ENCODE peak calls at places on chromosomes 7 and 10, in eight cellular contexts. X, F, O, D, H, T, A and M are unnamed samples. For H3K9me3, H3K36me3 and H3K4me1, the result is how much of the 10 kb centered on the place peaks cover.

GRCh38 chr10:85003083-85003482 is 674.7 kb downstream of the CCSER2 start:
- DNase-seq in T (no peak), F (no peak), D (no peak), O (no peak), H (no peak), A (no peak), X (no peak), M (no peak)

GRCh38 chr10:77173615-77174461 is 463.8 kb downstream of the KCNMA1 start:
- DNase-seq in O (peak), D (no peak), T (peak), A (peak), X (peak), H (peak), F (peak), M (peak)

GRCh38 chr7:33392143-33392542 is 262.8 kb downstream of the BBS9 start:
- DNase-seq in T (no peak), X (no peak), F (no peak), A (no peak), O (no peak), D (no peak), H (no peak), M (no peak)

GRCh38 chr7:70016044-70016770 is 417.9 kb downstream of the AUTS2 start:
- DNase-seq in T (peak), H (no peak), X (no peak), F (no peak), O (no peak), A (no peak), D (no peak), M (no peak)

GRCh38 chr7:119984247-119984646 is 288.7 kb upstream of the KCND2 start:
- DNase-seq in F (no peak), O (no peak), H (no peak), D (no peak), A (no peak), T (no peak), X (no peak), M (no peak)

GRCh38 chr10:22341190-22341935 is 3.9 kb upstream of the SPAG6 start:
- DNase-seq in F (no peak), A (no peak), X (no peak), D (no peak), T (no peak), H (no peak), O (no peak), M (no peak)

GRCh38 chr7:130207642-130208041 is at the start of gene SSMEM1:
- DNase-seq in A (no peak), H (no peak), D (no peak), O (no peak), X (no peak), F (no peak), T (no peak), M (no peak)

GRCh38 chr10:126593968-126594701 is 76.4 kb downstream of the C10orf90 start:
- DNase-seq in A (no peak), D (no peak), T (no peak), X (no peak), O (no peak), F (no peak), H (no peak), M (no peak)

GRCh38 chr7:155094636-155095035 is 24.5 kb downstream of the HTR5A start:
- DNase-seq in O (no peak), H (no peak), X (no peak), T (no peak), D (no peak), A (no peak), F (no peak), M (no peak)

GRCh38 chr7:135934651-135935050 is 42.5 kb downstream of the MTPN start:
- DNase-seq in D (no peak), O (no peak), T (no peak), X (no peak), H (no peak), A (no peak), F (no peak), M (no peak)

GRCh38 chr7:55568613-55569268 is 3.6 kb downstream of the VOPP1 start:
- DNase-seq in F (no peak), H (no peak), A (no peak), O (no peak), X (no peak), D (no peak), T (no peak), M (no peak)

GRCh38 chr10:66591865-66592264 is 334.0 kb upstream of the LRRTM3 start:
- DNase-seq in F (no peak), H (no peak), O (no peak), T (no peak), X (no peak), D (no peak), A (no peak), M (no peak)

GRCh38 chr10:77165445-77166316 is 471.9 kb downstream of the KCNMA1 start:
- DNase-seq in A (peak), T (peak), O (peak), X (peak), H (no peak), D (no peak), F (peak), M (peak)

GRCh38 chr7:30470783-30471182 is 7.8 kb downstream of the NOD1 start:
- DNase-seq in A (no peak), F (no peak), T (no peak), O (peak), D (no peak), H (no peak), X (peak), M (no peak)

GRCh38 chr10:127977368-127978009 is 70.6 kb downstream of the PTPRE start:
- DNase-seq in D (no peak), O (peak), H (peak), F (no peak), A (peak), T (peak), X (peak), M (no peak)

GRCh38 chr7:107439025-107439424 is 30.8 kb upstream of the GPR22 start:
- DNase-seq in T (no peak), F (no peak), D (no peak), X (no peak), H (no peak), O (no peak), A (no peak), M (no peak)

GRCh38 chr7:47893721-47894365 is 54.4 kb downstream of the PKD1L1 start:
- DNase-seq in H (no peak), X (no peak), O (no peak), F (no peak), A (no peak), T (no peak), D (no peak), M (no peak)

GRCh38 chr7:12369700-12370099 is 34.0 kb downstream of the VWDE start:
- DNase-seq in T (no peak), O (no peak), A (no peak), X (no peak), D (no peak), F (no peak), H (no peak), M (no peak)

GRCh38 chr10:89043052-89043451 is 52.5 kb downstream of the FAS start:
- DNase-seq in F (no peak), H (no peak), O (no peak), T (no peak), D (no peak), A (no peak), X (no peak), M (no peak)

GRCh38 chr10:120600871-120601644 is 144.0 kb downstream of the PLPP4 start:
- DNase-seq in D (no peak), H (no peak), T (no peak), O (no peak), F (no peak), A (no peak), X (no peak), M (no peak)

GRCh38 chr10:132512693-132513345 is 24.8 kb upstream of the INPP5A start:
- DNase-seq in A (no peak), H (peak), X (peak), T (no peak), F (no peak), O (no peak), D (no peak), M (no peak)
- H3K9me3 ChIP-seq in A (under half), H (under half), X (under half), T (under half), F (under half), O (under half), D (under half), M (under half)

GRCh38 chr7:139087212-139087611 is 22.3 kb downstream of the ZC3HAV1 start:
- DNase-seq in D (no peak), F (no peak), A (no peak), T (no peak), O (no peak), H (no peak), X (no peak), M (no peak)
- H3K36me3 ChIP-seq in D (half or more), F (under half), A (half or more), T (under half), O (half or more), H (under half), X (under half), M (half or more)

DNA sequence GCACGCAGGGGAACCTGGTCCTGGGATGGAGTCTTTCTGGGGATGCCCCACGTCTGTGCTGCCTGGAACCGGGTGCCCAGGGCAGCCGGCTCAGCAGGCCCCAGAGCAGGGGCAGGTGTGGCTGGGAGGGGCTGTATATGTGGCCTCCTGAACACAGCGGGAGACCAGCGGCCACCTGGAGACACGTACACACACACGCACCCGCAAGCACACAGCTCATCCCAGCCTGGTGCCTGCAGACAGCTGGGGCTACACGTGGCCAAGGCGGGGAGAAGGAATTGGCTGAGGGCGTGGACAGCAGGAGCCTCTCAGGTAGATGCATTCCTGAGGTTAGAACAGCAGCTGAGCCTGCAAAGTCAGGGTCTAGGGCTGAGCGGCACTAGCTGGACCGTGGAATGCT is 14.0 kb downstream of the ADAM8 start:
- DNase-seq in D (no peak), T (no peak), F (no peak), A (no peak), X (peak), H (no peak), O (no peak), M (no peak)
- H3K4me1 ChIP-seq in D (under half), T (under half), F (under half), A (half or more), X (under half), H (under half), O (half or more), M (half or more)

GRCh38 chr10:37739181-37739580 is 118.2 kb downstream of the ZNF248 start:
- DNase-seq in O (no peak), D (no peak), F (no peak), X (no peak), A (no peak), H (no peak), T (no peak), M (no peak)
- H3K9me3 ChIP-seq in O (under half), D (under half), F (under half), X (under half), A (under half), H (under half), T (under half), M (under half)

DNA sequence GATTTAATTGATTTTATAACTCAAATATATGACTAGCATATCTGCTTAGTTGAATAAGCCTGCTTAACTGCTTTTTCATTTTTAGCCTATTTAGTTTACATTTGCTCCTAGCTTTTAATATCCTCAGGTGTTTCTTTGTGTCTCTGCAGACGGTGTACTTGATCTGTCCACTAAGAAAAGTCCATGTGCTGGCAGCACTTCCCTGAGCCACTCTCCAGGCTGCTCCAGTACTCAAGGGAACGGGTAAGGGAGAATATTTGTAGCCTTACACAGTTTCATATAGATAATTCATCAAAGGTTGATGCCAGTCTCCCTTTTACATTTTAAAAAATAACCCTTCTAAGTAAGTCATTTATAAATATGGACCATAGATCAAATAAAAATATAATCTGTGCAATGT is 119.9 kb downstream of the LCOR start:
- DNase-seq in F (no peak), A (no peak), X (no peak), D (no peak), H (no peak), T (no peak), O (no peak), M (no peak)
- H3K36me3 ChIP-seq in F (under half), A (under half), X (under half), D (half or more), H (under half), T (under half), O (under half), M (under half)

GRCh38 chr7:39971924-39972323 is 21.9 kb downstream of the CDK13 start:
- DNase-seq in H (no peak), A (no peak), X (no peak), T (no peak), D (no peak), O (no peak), F (peak), M (no peak)
- H3K4me1 ChIP-seq in H (under half), A (under half), X (under half), T (under half), D (under half), O (half or more), F (under half), M (under half)

DNA sequence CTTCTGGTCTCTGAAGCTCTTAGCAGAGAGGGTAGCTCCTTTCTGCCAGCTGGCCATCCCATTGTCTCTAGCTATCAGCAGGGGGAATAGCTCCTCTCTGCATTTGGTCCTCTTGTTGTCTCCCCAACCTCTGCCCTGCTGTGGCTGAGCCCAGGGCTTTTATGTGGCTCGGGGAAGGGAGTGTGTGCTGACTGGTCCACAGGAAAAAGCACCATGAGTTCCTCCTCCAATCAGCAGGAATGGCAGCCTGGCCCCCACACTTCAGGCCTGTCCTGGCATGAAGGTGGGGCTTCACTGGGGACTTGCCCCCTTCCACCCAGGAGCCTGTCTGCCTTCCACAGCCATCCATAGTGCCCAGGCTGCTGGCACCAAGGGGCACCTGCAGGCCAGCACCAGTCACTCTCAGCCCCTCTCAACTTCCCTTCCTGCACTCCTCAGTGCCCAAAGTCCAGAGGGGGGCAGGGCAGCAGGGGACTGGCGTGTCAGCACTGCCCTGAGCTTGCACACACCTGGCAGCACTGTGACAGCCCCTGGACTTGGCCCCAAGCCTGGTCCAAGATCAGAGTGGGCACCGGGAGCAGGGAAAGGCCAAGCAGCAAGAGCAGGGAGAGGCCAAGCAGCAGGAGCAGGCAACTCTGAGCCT is 36.2 kb downstream of the NOLC1 start:
- DNase-seq in A (no peak), X (peak), F (no peak), O (no peak), H (peak), T (no peak), D (no peak), M (no peak)
- H3K9me3 ChIP-seq in A (under half), X (under half), F (under half), O (under half), H (under half), T (under half), D (under half), M (under half)

DNA sequence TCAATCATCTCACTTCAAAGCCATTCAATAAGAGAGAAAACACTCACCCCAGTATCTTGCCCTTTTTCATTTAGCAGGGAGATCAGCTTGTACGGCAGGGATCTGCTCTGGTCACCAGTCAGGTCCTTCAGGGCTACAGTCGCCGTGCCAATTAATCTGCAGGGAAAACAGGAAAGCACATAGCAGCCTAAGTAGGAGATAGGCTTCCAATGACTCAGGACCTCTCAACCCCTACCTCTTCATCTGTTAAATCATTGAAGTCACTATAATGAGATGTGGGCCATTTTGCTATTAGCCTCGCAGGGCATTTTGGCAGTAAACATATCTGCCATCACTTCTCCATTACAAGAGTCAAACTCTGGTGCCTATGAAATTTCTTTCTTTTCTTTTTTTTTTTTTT is 50.8 kb downstream of the MYOF start:
- DNase-seq in H (no peak), X (no peak), F (no peak), D (no peak), T (no peak), O (no peak), A (no peak), M (no peak)
- H3K36me3 ChIP-seq in H (under half), X (under half), F (under half), D (half or more), T (under half), O (under half), A (under half), M (under half)